ENCODE peak calls at places on chromosomes 3 and 15, in five cellular contexts. N is lung, V is adipocyte, L is NCI-H1092 treated with DMSO at 0.1 percent for 48 hours, I is A172. Y is an unnamed sample.

GRCh38 chr3:49020335-49021212 is 1.3 kb upstream of the NDUFAF3 start:
- DNase-seq in N (peak), V (peak), I (no peak), L (no peak), Y (peak)

GRCh38 chr3:188861847-188862740 is 309.7 kb upstream of the TPRG1 start:
- DNase-seq in N (no peak), I (peak), V (no peak), L (no peak), Y (no peak)

GRCh38 chr3:193585530-193585929 is 7.5 kb upstream of the OPA1 start:
- DNase-seq in I (no peak), V (no peak), L (no peak), N (no peak), Y (no peak)

GRCh38 chr15:62071711-62072308 is 5.0 kb downstream of the C2CD4A start:
- DNase-seq in L (peak), V (peak), N (no peak), I (peak), Y (no peak)

GRCh38 chr3:124438813-124439212 is 291.4 kb upstream of the UMPS start:
- DNase-seq in L (no peak), N (no peak), V (no peak), I (no peak), Y (no peak)

GRCh38 chr15:61822511-61822910 is 237.7 kb downstream of the VPS13C start:
- DNase-seq in L (no peak), N (no peak), V (no peak), I (no peak), Y (no peak)

GRCh38 chr15:86016750-86017149 is 62.9 kb upstream of the AGBL1 start:
- DNase-seq in V (no peak), I (peak), L (no peak), N (no peak), Y (no peak)

GRCh38 chr15:42107483-42107882 is 13.1 kb upstream of the PLA2G4D start:
- DNase-seq in N (no peak), L (peak), I (no peak), V (no peak), Y (no peak)

GRCh38 chr15:98315951-98316350 is 332.4 kb upstream of the IGF1R start:
- DNase-seq in L (no peak), N (no peak), I (no peak), V (no peak), Y (no peak)

GRCh38 chr3:184598220-184598927 is 36.8 kb downstream of the EPHB3 start:
- DNase-seq in L (no peak), V (no peak), N (no peak), I (no peak), Y (no peak)

GRCh38 chr3:8733332-8734094 is at the start of gene CAV3:
- DNase-seq in I (no peak), N (no peak), L (no peak), V (peak), Y (no peak)

GRCh38 chr3:143975549-143976152 is 4.0 kb downstream of the DIPK2A start:
- DNase-seq in N (no peak), L (no peak), V (peak), I (peak), Y (no peak)

GRCh38 chr3:19264424-19264823 is 116.1 kb downstream of the KCNH8 start:
- DNase-seq in I (no peak), L (no peak), N (no peak), V (no peak), Y (no peak)

GRCh38 chr15:48945386-48945785 is 18.3 kb downstream of the SHC4 start:
- DNase-seq in L (no peak), I (no peak), V (no peak), N (no peak), Y (no peak)

GRCh38 chr3:94862703-94863102 is 799.8 kb downstream of the NSUN3 start:
- DNase-seq in V (peak), L (peak), I (peak), N (no peak), Y (no peak)

GRCh38 chr3:24683511-24684384 is 189.1 kb upstream of the THRB start:
- DNase-seq in L (peak), N (no peak), V (peak), I (peak), Y (no peak)

GRCh38 chr3:30084971-30085403 is 521.4 kb upstream of the TGFBR2 start:
- DNase-seq in L (no peak), N (no peak), V (no peak), I (peak), Y (no peak)

GRCh38 chr15:71634820-71635219 is 175.5 kb upstream of the NR2E3 start:
- DNase-seq in N (no peak), L (peak), V (peak), I (peak), Y (no peak)

GRCh38 chr15:66642514-66642913 is 59.5 kb upstream of the SMAD6 start:
- DNase-seq in L (no peak), V (no peak), I (no peak), N (no peak), Y (no peak)